ENCODE peak calls at places on chromosomes 5 and 9, in eight cellular contexts. One of them, this sample, is unnamed.

GRCh38 chr9:114390952-114391351 is 3.2 kb upstream of the AKNA start:
- DNase-seq in testis: no peak
- DNase-seq in cardiac muscle cell: no peak
- DNase-seq in heart left ventricle: no peak
- DNase-seq in thyroid gland: no peak
- DNase-seq in H1: no peak
- DNase-seq in right cardiac atrium: no peak
- DNase-seq in ovary: no peak
- DNase-seq in this sample: no peak

GRCh38 chr5:21810737-21811316 is 1042.3 kb downstream of the CDH12 start:
- DNase-seq in right cardiac atrium: no peak
- DNase-seq in thyroid gland: no peak
- DNase-seq in H1: no peak
- DNase-seq in ovary: no peak
- DNase-seq in heart left ventricle: no peak
- DNase-seq in cardiac muscle cell: peak
- DNase-seq in testis: no peak
- DNase-seq in this sample: no peak

GRCh38 chr5:79143684-79144379 is 32.2 kb downstream of the BHMT start:
- DNase-seq in cardiac muscle cell: no peak
- DNase-seq in right cardiac atrium: no peak
- DNase-seq in thyroid gland: no peak
- DNase-seq in heart left ventricle: no peak
- DNase-seq in ovary: no peak
- DNase-seq in H1: no peak
- DNase-seq in testis: no peak
- DNase-seq in this sample: no peak

GRCh38 chr9:91419222-91420191 is 4.1 kb downstream of the NFIL3 start:
- DNase-seq in heart left ventricle: peak
- DNase-seq in testis: peak
- DNase-seq in H1: no peak
- DNase-seq in right cardiac atrium: no peak
- DNase-seq in cardiac muscle cell: no peak
- DNase-seq in ovary: peak
- DNase-seq in thyroid gland: peak
- DNase-seq in this sample: no peak

GRCh38 chr5:14787801-14788579 is 83.6 kb downstream of the ANKH start:
- DNase-seq in thyroid gland: no peak
- DNase-seq in ovary: no peak
- DNase-seq in right cardiac atrium: no peak
- DNase-seq in cardiac muscle cell: no peak
- DNase-seq in heart left ventricle: no peak
- DNase-seq in H1: no peak
- DNase-seq in testis: no peak
- DNase-seq in this sample: peak

GRCh38 chr9:133713211-133713959 is 24.8 kb downstream of the SARDH start:
- DNase-seq in thyroid gland: peak
- DNase-seq in H1: no peak
- DNase-seq in cardiac muscle cell: no peak
- DNase-seq in heart left ventricle: no peak
- DNase-seq in testis: no peak
- DNase-seq in right cardiac atrium: no peak
- DNase-seq in ovary: peak
- DNase-seq in this sample: no peak

GRCh38 chr5:74272019-74272775 is 368.3 kb downstream of the ENC1 start:
- DNase-seq in cardiac muscle cell: no peak
- DNase-seq in testis: no peak
- DNase-seq in ovary: no peak
- DNase-seq in right cardiac atrium: no peak
- DNase-seq in H1: no peak
- DNase-seq in thyroid gland: peak
- DNase-seq in heart left ventricle: no peak
- DNase-seq in this sample: no peak

GRCh38 chr9:38386319-38386895 is 6.1 kb upstream of the ALDH1B1 start:
- DNase-seq in H1: no peak
- DNase-seq in thyroid gland: no peak
- DNase-seq in heart left ventricle: no peak
- DNase-seq in ovary: no peak
- DNase-seq in right cardiac atrium: no peak
- DNase-seq in testis: no peak
- DNase-seq in cardiac muscle cell: no peak
- DNase-seq in this sample: no peak

GRCh38 chr5:52799983-52800393 is 12.3 kb downstream of the ITGA1 start:
- DNase-seq in H1: peak
- DNase-seq in ovary: peak
- DNase-seq in thyroid gland: peak
- DNase-seq in cardiac muscle cell: peak
- DNase-seq in right cardiac atrium: peak
- DNase-seq in heart left ventricle: peak
- DNase-seq in testis: peak
- DNase-seq in this sample: peak

GRCh38 chr5:132426525-132427138 is 57.1 kb downstream of the SLC22A5 start:
- DNase-seq in H1: peak
- DNase-seq in thyroid gland: peak
- DNase-seq in cardiac muscle cell: no peak
- DNase-seq in testis: peak
- DNase-seq in ovary: peak
- DNase-seq in heart left ventricle: peak
- DNase-seq in right cardiac atrium: peak
- DNase-seq in this sample: no peak

GRCh38 chr5:3214396-3214795 is 381.2 kb upstream of the IRX1 start:
- DNase-seq in H1: no peak
- DNase-seq in heart left ventricle: no peak
- DNase-seq in cardiac muscle cell: no peak
- DNase-seq in testis: no peak
- DNase-seq in right cardiac atrium: no peak
- DNase-seq in thyroid gland: no peak
- DNase-seq in ovary: no peak
- DNase-seq in this sample: no peak

GRCh38 chr9:92191801-92192200 is 76.6 kb upstream of the SPTLC1 start:
- DNase-seq in right cardiac atrium: no peak
- DNase-seq in heart left ventricle: no peak
- DNase-seq in H1: no peak
- DNase-seq in thyroid gland: no peak
- DNase-seq in cardiac muscle cell: no peak
- DNase-seq in ovary: no peak
- DNase-seq in testis: no peak
- DNase-seq in this sample: no peak

GRCh38 chr9:34375901-34376595 is 650 bp downstream of the MYORG start:
- DNase-seq in heart left ventricle: peak
- DNase-seq in ovary: peak
- DNase-seq in H1: no peak
- DNase-seq in cardiac muscle cell: peak
- DNase-seq in thyroid gland: peak
- DNase-seq in right cardiac atrium: peak
- DNase-seq in testis: peak
- DNase-seq in this sample: no peak

GRCh38 chr5:172640139-172640538 is 924 bp upstream of the NEURL1B start:
- DNase-seq in thyroid gland: no peak
- DNase-seq in cardiac muscle cell: no peak
- DNase-seq in ovary: no peak
- DNase-seq in heart left ventricle: no peak
- DNase-seq in right cardiac atrium: peak
- DNase-seq in H1: no peak
- DNase-seq in testis: no peak
- DNase-seq in this sample: no peak
- H3K4me3 ChIP-seq in thyroid gland: no peak
- H3K4me3 ChIP-seq in cardiac muscle cell: no peak
- H3K4me3 ChIP-seq in ovary: no peak
- H3K4me3 ChIP-seq in heart left ventricle: peak
- H3K4me3 ChIP-seq in right cardiac atrium: no peak
- H3K4me3 ChIP-seq in H1: no peak
- H3K4me3 ChIP-seq in testis: no peak
- H3K4me3 ChIP-seq in this sample: no peak

GRCh38 chr9:89363311-89363670 is 45.0 kb downstream of the SECISBP2 start:
- DNase-seq in heart left ventricle: no peak
- DNase-seq in thyroid gland: no peak
- DNase-seq in testis: no peak
- DNase-seq in right cardiac atrium: no peak
- DNase-seq in H1: no peak
- DNase-seq in cardiac muscle cell: no peak
- DNase-seq in ovary: no peak
- DNase-seq in this sample: no peak

GRCh38 chr9:89366711-89367110 is 48.4 kb downstream of the SECISBP2 start:
- DNase-seq in testis: no peak
- DNase-seq in heart left ventricle: no peak
- DNase-seq in ovary: no peak
- DNase-seq in H1: no peak
- DNase-seq in right cardiac atrium: no peak
- DNase-seq in cardiac muscle cell: no peak
- DNase-seq in thyroid gland: no peak
- DNase-seq in this sample: no peak

GRCh38 chr9:89365532-89365912 is 47.2 kb downstream of the SECISBP2 start:
- DNase-seq in ovary: no peak
- DNase-seq in right cardiac atrium: peak
- DNase-seq in thyroid gland: no peak
- DNase-seq in heart left ventricle: no peak
- DNase-seq in testis: no peak
- DNase-seq in cardiac muscle cell: no peak
- DNase-seq in H1: no peak
- DNase-seq in this sample: no peak

GRCh38 chr9:89363921-89364663 is 45.8 kb downstream of the SECISBP2 start:
- DNase-seq in right cardiac atrium: peak
- DNase-seq in H1: no peak
- DNase-seq in thyroid gland: no peak
- DNase-seq in cardiac muscle cell: no peak
- DNase-seq in ovary: no peak
- DNase-seq in heart left ventricle: no peak
- DNase-seq in testis: no peak
- DNase-seq in this sample: no peak

DNA sequence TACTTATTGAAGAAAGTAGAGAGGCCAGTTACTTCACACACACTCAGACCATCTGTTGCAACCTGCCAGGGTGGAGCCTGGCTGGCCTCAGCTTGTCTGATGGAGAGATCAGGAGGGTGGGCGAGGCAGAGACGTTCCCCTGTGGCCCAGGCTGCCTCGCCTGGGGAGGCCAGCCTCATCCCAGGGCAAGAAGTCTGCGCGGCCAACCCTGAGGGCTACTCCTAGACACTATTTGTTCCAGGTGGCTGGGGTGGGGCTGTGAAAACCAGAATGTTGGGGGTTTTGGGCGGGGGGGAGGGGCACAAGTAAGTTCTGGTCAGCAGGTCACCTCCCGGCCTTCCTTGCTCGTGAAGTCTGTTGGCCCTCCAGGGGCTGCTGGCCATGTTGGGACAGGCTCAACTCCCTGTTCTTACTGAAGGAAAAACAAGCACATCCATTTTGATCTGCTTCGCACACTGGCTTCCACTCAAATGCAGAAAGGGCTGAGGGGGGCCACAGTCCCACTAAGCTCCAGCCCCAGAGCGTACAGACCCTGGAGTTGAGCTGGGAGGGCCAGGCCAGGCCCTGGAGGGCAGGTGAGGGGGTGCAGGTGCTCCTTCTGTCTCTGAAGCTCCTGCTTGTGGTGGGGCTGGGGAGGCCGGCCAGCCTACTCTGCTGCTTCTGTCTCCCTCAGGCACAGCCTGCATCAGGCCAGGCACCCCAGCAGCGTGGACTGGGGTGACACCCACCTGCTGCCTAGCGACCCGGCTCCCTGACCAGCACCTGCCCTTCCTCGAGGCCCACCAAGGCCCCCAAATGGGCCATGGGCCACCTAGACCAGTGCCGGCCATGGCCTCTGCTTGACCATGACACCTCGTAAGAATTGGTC is 46.6 kb downstream of the SECISBP2 start:
- DNase-seq in ovary: no peak
- DNase-seq in H1: no peak
- DNase-seq in testis: no peak
- DNase-seq in heart left ventricle: no peak
- DNase-seq in cardiac muscle cell: no peak
- DNase-seq in right cardiac atrium: peak
- DNase-seq in thyroid gland: no peak
- DNase-seq in this sample: no peak
- H3K4me3 ChIP-seq in ovary: no peak
- H3K4me3 ChIP-seq in H1: no peak
- H3K4me3 ChIP-seq in testis: no peak
- H3K4me3 ChIP-seq in heart left ventricle: no peak
- H3K4me3 ChIP-seq in cardiac muscle cell: no peak
- H3K4me3 ChIP-seq in right cardiac atrium: no peak
- H3K4me3 ChIP-seq in thyroid gland: no peak
- H3K4me3 ChIP-seq in this sample: no peak

DNA sequence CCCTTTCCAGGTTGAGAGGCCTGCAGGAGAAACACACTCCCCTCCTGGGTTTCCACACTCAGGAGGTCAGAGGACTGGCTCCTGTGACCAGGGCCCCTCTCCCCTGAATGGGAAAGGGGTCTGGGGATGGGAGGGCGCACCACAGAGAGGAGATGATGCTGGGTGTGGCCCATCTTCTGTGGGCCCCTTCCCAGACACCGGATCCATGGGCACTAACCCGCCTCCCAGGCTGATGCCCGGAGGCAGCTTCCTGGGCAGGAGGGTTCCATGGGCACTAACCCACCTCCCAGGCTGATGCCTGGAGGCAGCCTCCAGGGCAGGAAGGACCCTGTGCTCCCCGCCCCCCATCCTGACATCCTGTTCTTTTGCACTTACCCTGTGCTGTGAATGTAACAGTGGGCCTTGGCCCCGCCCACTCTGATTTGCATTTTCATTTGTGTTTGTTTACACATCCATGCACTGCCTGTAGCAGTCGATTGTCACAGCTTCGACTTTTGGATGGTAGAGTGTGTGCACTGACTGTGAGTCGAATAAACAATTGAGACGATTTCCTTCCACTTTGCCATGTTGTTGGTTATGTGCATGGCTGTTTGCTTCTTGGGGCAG is 9.3 kb upstream of the DOLPP1 start:
- DNase-seq in thyroid gland: no peak
- DNase-seq in cardiac muscle cell: no peak
- DNase-seq in heart left ventricle: no peak
- DNase-seq in testis: no peak
- DNase-seq in ovary: no peak
- DNase-seq in H1: peak
- DNase-seq in right cardiac atrium: no peak
- DNase-seq in this sample: no peak
- H3K4me3 ChIP-seq in thyroid gland: no peak
- H3K4me3 ChIP-seq in cardiac muscle cell: no peak
- H3K4me3 ChIP-seq in heart left ventricle: no peak
- H3K4me3 ChIP-seq in testis: no peak
- H3K4me3 ChIP-seq in ovary: no peak
- H3K4me3 ChIP-seq in H1: no peak
- H3K4me3 ChIP-seq in right cardiac atrium: no peak
- H3K4me3 ChIP-seq in this sample: no peak

GRCh38 chr9:75588808-75589207 is 301.7 kb upstream of the PCSK5 start:
- DNase-seq in heart left ventricle: no peak
- DNase-seq in H1: no peak
- DNase-seq in testis: peak
- DNase-seq in cardiac muscle cell: no peak
- DNase-seq in thyroid gland: no peak
- DNase-seq in ovary: no peak
- DNase-seq in right cardiac atrium: no peak
- DNase-seq in this sample: no peak

DNA sequence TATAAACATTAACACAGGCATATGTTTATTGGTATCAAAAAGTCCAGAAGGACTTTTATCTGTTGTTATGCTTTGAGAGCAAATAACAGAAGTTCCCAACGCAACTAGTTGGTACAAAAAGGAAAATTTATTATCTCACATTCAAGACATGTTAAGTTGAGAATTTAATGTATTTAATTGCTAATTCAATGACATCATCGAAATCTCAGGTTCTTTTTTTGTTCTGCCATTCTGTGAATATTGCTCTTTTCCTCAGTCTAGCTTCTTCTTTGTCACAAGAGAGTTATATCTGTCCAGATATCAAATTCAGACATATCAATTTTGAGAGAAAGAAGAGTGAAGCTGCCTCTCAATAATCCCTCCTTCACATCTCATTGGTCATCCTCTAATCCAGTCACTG is 307.6 kb upstream of the PCSK5 start:
- DNase-seq in H1: no peak
- DNase-seq in right cardiac atrium: no peak
- DNase-seq in heart left ventricle: no peak
- DNase-seq in thyroid gland: no peak
- DNase-seq in cardiac muscle cell: no peak
- DNase-seq in testis: no peak
- DNase-seq in ovary: no peak
- DNase-seq in this sample: no peak
- H3K4me3 ChIP-seq in H1: no peak
- H3K4me3 ChIP-seq in right cardiac atrium: no peak
- H3K4me3 ChIP-seq in heart left ventricle: no peak
- H3K4me3 ChIP-seq in thyroid gland: no peak
- H3K4me3 ChIP-seq in cardiac muscle cell: no peak
- H3K4me3 ChIP-seq in testis: no peak
- H3K4me3 ChIP-seq in ovary: no peak
- H3K4me3 ChIP-seq in this sample: no peak

This sample was measured in LNCaP clone FGC.